ENCODE peak calls at places on chromosomes 1 and 21, in five cellular contexts. N is HCT116; V is aorta; X is natural killer cell; P is activated naive CD8-positive, alpha-beta T cell treated with anti-CD3 and anti-CD28 coated beads, Interleukin-2, amount 10 ng/mL, durations not matched to agents 7 days and 5 days. U is an unnamed sample.

GRCh38 chr1:2267051-2267830 is 39.1 kb downstream of the SKI start:
- ATAC-seq in N (no peak), X (no peak), P (no peak), V (no peak), U (no peak)

GRCh38 chr1:42931108-42931539 is 27.5 kb downstream of the SLC2A1 start:
- ATAC-seq in N (peak; percentile 72), V (no peak), X (peak; percentile 40), P (peak; percentile 57), U (peak; percentile 14)

GRCh38 chr1:89088597-89088996 is 23.6 kb upstream of the GBP1 start:
- ATAC-seq in N (no peak), V (no peak), P (no peak), X (no peak), U (no peak)

GRCh38 chr21:36282568-36283230 is 37.3 kb upstream of the MORC3 start:
- ATAC-seq in X (no peak), N (no peak), V (no peak), P (no peak), U (peak; percentile 25)

GRCh38 chr1:111183681-111184080 is 16.8 kb downstream of the DENND2D start:
- ATAC-seq in P (no peak), X (no peak), V (no peak), N (no peak), U (peak; percentile 79)

GRCh38 chr1:155981266-155982088 is 3.1 kb upstream of the ARHGEF2 start:
- ATAC-seq in V (no peak), X (peak; percentile 37), P (no peak), N (no peak), U (peak; percentile 33)

GRCh38 chr1:35619237-35620121 is 21.8 kb downstream of the PSMB2 start:
- ATAC-seq in P (no peak), X (no peak), V (no peak), N (no peak), U (no peak)

GRCh38 chr1:226480459-226480858 is 68.1 kb upstream of the STUM start:
- ATAC-seq in V (no peak), P (no peak), X (no peak), N (no peak), U (no peak)

GRCh38 chr1:115838805-115839705 is 1.9 kb downstream of the NHLH2 start:
- ATAC-seq in N (no peak), X (no peak), P (peak; percentile 22), V (peak; percentile 49), U (peak; percentile 91)

GRCh38 chr1:8389962-8390535 is 72.1 kb downstream of the SLC45A1 start:
- ATAC-seq in N (no peak), X (no peak), V (no peak), P (peak; percentile 87), U (no peak)

GRCh38 chr1:111441573-111442192 is 7.4 kb downstream of the WDR77 start:
- ATAC-seq in P (peak; percentile 89), N (peak; percentile 86), V (no peak), X (peak; percentile 64), U (peak; percentile 36)

GRCh38 chr1:58660105-58660504 is 39.8 kb downstream of the MYSM1 start:
- ATAC-seq in V (no peak), N (no peak), X (no peak), P (no peak), U (no peak)

GRCh38 chr1:59707216-59707615 is 107.5 kb upstream of the HOOK1 start:
- ATAC-seq in X (no peak), V (peak; percentile 82), N (peak; percentile 77), P (no peak), U (peak; percentile 63)

GRCh38 chr1:235423214-235423652 is 56.0 kb downstream of the TBCE start:
- ATAC-seq in V (no peak), N (no peak), X (peak; percentile 95), P (peak; percentile 90), U (peak; percentile 22)

GRCh38 chr1:170640581-170640980 is 23.4 kb upstream of the PRRX1 start:
- ATAC-seq in V (no peak), X (no peak), P (no peak), N (no peak), U (no peak)

GRCh38 chr1:200305806-200306205 is 104.0 kb downstream of the ZNF281 start:
- ATAC-seq in N (no peak), X (no peak), V (no peak), P (no peak), U (no peak)

GRCh38 chr1:25246600-25247023 is 642 bp downstream of the RSRP1 start:
- ATAC-seq in X (no peak), V (peak; percentile 10), N (peak; percentile 4), P (peak; percentile 5), U (peak; percentile 8)

GRCh38 chr1:244844155-244845121 is 9.0 kb downstream of the COX20 start:
- ATAC-seq in N (no peak), V (no peak), X (no peak), P (peak; percentile 22), U (no peak)

GRCh38 chr1:80250573-80251168 is 1244.1 kb upstream of the ADGRL4 start:
- ATAC-seq in X (no peak), P (no peak), V (no peak), N (no peak), U (peak; percentile 97)

GRCh38 chr1:26027716-26028489 is 6.3 kb downstream of the EXTL1 start:
- ATAC-seq in P (peak; percentile 20), V (no peak), N (no peak), X (no peak), U (no peak)

GRCh38 chr1:158810311-158810710 is 20.8 kb upstream of the MNDA start:
- ATAC-seq in V (no peak), P (no peak), N (no peak), X (no peak), U (no peak)